ENCODE peak calls at places on chromosomes 4 and X, in five cellular contexts. One of them, this sample, is unnamed.

GRCh38 chr4:8642651-8643321 is 50.2 kb downstream of the CPZ start:
- DNase-seq in fibroblast of the aortic adventitia: no peak
- DNase-seq in fibroblast of mammary gland: no peak
- DNase-seq in NB4: no peak
- DNase-seq in fibroblast of lung: no peak
- DNase-seq in this sample: no peak

GRCh38 chrX:68273887-68274286 is 159.4 kb downstream of the OPHN1 start:
- DNase-seq in NB4: no peak
- DNase-seq in fibroblast of mammary gland: peak
- DNase-seq in fibroblast of lung: no peak
- DNase-seq in fibroblast of the aortic adventitia: peak
- DNase-seq in this sample: peak

GRCh38 chrX:47059142-47059874 is 18.9 kb upstream of the RGN start:
- DNase-seq in fibroblast of lung: no peak
- DNase-seq in fibroblast of the aortic adventitia: no peak
- DNase-seq in NB4: no peak
- DNase-seq in fibroblast of mammary gland: no peak
- DNase-seq in this sample: no peak

GRCh38 chr4:26804451-26804850 is 56.2 kb upstream of the STIM2 start:
- DNase-seq in fibroblast of the aortic adventitia: no peak
- DNase-seq in fibroblast of lung: no peak
- DNase-seq in fibroblast of mammary gland: no peak
- DNase-seq in NB4: no peak
- DNase-seq in this sample: no peak

GRCh38 chr4:123110147-123110546 is 187.8 kb upstream of the NUDT6 start:
- DNase-seq in fibroblast of the aortic adventitia: peak
- DNase-seq in NB4: no peak
- DNase-seq in fibroblast of mammary gland: peak
- DNase-seq in fibroblast of lung: peak
- DNase-seq in this sample: peak

GRCh38 chr4:58679051-58679450 is 1568.9 kb upstream of the IGFBP7 start:
- DNase-seq in fibroblast of mammary gland: no peak
- DNase-seq in NB4: no peak
- DNase-seq in fibroblast of lung: no peak
- DNase-seq in fibroblast of the aortic adventitia: no peak
- DNase-seq in this sample: no peak

GRCh38 chr4:183721207-183722081 is 62.4 kb downstream of the TRAPPC11 start:
- DNase-seq in fibroblast of the aortic adventitia: peak
- DNase-seq in fibroblast of lung: peak
- DNase-seq in NB4: peak
- DNase-seq in fibroblast of mammary gland: peak
- DNase-seq in this sample: peak

GRCh38 chr4:105145913-105146285 is 777 bp upstream of the TET2 start:
- DNase-seq in fibroblast of lung: no peak
- DNase-seq in NB4: no peak
- DNase-seq in fibroblast of the aortic adventitia: no peak
- DNase-seq in fibroblast of mammary gland: no peak
- DNase-seq in this sample: no peak

DNA sequence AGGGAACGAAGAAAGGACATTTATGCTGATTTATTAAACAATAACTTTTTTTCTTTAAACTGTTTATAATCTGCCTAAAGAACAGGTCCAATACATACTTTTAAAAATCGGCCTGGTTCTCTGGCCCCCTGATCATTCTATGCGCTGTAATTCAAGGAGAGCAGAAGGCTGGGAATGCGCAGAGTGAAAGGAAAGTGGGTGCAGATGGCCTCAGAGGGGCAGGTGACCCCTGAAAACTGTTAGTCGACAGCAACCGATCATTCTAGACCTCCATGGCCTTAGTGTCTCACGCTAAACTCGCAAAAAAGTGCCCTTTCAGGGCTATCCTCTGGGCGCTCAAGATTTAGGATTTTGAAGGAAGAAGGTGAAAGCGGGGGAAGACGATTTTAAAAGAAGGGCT is 2.2 kb downstream of the PDE5A start:
- DNase-seq in fibroblast of lung: no peak
- DNase-seq in fibroblast of the aortic adventitia: peak
- DNase-seq in NB4: no peak
- DNase-seq in fibroblast of mammary gland: no peak
- DNase-seq in this sample: no peak
- H3K4me3 ChIP-seq in fibroblast of lung: peak
- H3K4me3 ChIP-seq in fibroblast of the aortic adventitia: peak
- H3K4me3 ChIP-seq in NB4: no peak
- H3K4me3 ChIP-seq in fibroblast of mammary gland: peak
- H3K4me3 ChIP-seq in this sample: peak

DNA sequence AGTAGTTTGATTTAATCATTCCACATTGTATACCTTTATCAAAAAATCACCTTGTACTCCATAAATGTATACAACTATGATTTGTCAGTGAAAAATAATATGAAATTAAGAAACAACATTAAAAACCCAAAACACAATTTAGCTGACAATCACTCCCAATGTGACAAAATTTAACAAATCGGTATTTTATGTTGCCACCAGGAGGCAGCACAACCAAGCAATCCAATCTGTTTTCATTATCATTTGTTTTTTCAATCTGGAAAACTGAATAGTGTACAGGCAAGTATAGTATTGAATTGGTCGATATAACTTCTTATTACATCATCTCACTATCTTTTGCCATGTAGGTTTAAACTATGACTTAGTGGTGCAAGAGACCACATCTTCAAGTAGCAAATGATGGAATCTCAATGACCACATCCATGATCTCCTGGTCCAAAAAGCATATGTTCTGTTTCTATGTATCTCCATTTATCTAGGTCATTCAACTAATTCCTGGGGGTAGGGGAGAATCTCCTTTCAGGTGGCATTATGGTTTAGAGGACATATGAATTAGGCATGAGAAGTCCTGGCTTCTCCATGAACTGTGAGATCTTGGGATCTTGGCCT is 112.8 kb upstream of the AGA start:
- DNase-seq in fibroblast of lung: peak
- DNase-seq in fibroblast of the aortic adventitia: peak
- DNase-seq in NB4: peak
- DNase-seq in fibroblast of mammary gland: peak
- DNase-seq in this sample: peak
- TF ChIP-seq CTCF in fibroblast of lung: peak
- TF ChIP-seq CTCF in fibroblast of the aortic adventitia: peak
- TF ChIP-seq CTCF in NB4: peak
- TF ChIP-seq CTCF in fibroblast of mammary gland: peak
- TF ChIP-seq CTCF in this sample: peak

GRCh38 chr4:14315129-14315528 is 687.2 kb upstream of the CPEB2 start:
- DNase-seq in fibroblast of lung: no peak
- DNase-seq in fibroblast of the aortic adventitia: no peak
- DNase-seq in fibroblast of mammary gland: no peak
- DNase-seq in NB4: no peak
- DNase-seq in this sample: no peak
- H3K4me3 ChIP-seq in fibroblast of lung: no peak
- H3K4me3 ChIP-seq in fibroblast of the aortic adventitia: no peak
- H3K4me3 ChIP-seq in fibroblast of mammary gland: no peak
- H3K4me3 ChIP-seq in NB4: no peak
- H3K4me3 ChIP-seq in this sample: no peak

DNA sequence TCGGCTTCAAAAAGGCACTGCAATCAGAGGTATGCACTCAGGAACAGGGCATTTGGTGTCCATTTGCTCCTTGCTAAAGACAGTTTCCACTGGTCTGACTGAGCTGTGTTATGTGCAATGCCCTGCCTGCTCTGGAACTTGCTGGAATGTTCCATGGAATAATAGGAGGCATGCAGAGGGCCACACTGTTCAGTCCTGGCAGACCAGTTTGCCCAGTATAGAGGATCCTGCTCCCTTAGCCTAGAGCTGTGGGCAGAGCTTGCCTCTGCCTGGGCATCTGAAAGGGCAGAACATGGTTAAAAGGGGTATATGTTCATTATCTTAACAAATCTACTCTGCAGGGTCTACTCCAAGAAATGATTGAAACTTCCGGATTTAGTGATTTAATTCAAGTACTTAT is 27.8 kb upstream of the CD99L2 start:
- DNase-seq in fibroblast of lung: no peak
- DNase-seq in fibroblast of mammary gland: no peak
- DNase-seq in NB4: no peak
- DNase-seq in fibroblast of the aortic adventitia: no peak
- DNase-seq in this sample: peak
- TF ChIP-seq CTCF in fibroblast of lung: no peak
- TF ChIP-seq CTCF in fibroblast of mammary gland: no peak
- TF ChIP-seq CTCF in NB4: no peak
- TF ChIP-seq CTCF in fibroblast of the aortic adventitia: no peak
- TF ChIP-seq CTCF in this sample: no peak

GRCh38 chr4:40058121-40058520 is 1.5 kb downstream of the N4BP2 start:
- DNase-seq in fibroblast of lung: no peak
- DNase-seq in fibroblast of the aortic adventitia: no peak
- DNase-seq in NB4: peak
- DNase-seq in fibroblast of mammary gland: peak
- DNase-seq in this sample: peak
- H3K4me3 ChIP-seq in fibroblast of lung: peak
- H3K4me3 ChIP-seq in fibroblast of the aortic adventitia: peak
- H3K4me3 ChIP-seq in NB4: peak
- H3K4me3 ChIP-seq in fibroblast of mammary gland: peak
- H3K4me3 ChIP-seq in this sample: peak

GRCh38 chrX:12950851-12951589 is 23.9 kb upstream of the TMSB4X start:
- DNase-seq in fibroblast of mammary gland: no peak
- DNase-seq in fibroblast of lung: no peak
- DNase-seq in fibroblast of the aortic adventitia: no peak
- DNase-seq in NB4: peak
- DNase-seq in this sample: no peak
- TF ChIP-seq CTCF in fibroblast of mammary gland: no peak
- TF ChIP-seq CTCF in fibroblast of lung: no peak
- TF ChIP-seq CTCF in fibroblast of the aortic adventitia: peak
- TF ChIP-seq CTCF in NB4: peak
- TF ChIP-seq CTCF in this sample: peak

DNA sequence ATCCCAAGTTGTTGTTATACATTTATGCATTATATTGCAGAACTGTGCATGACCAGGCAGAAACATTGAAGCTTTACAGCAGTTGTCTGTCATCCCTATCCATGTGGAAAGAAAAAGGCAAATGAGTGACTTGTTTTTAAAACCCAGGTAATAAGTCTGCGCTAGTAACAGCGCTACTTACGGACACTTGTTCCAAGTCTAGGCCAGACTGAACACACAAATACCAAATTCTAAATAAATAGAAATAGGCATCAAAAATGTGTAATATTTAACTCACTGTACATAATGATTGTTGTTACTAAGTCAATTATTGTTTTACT is 548 bp upstream of the MAML3 start:
- DNase-seq in NB4: no peak
- DNase-seq in fibroblast of the aortic adventitia: no peak
- DNase-seq in fibroblast of lung: no peak
- DNase-seq in fibroblast of mammary gland: no peak
- DNase-seq in this sample: no peak
- H3K4me3 ChIP-seq in NB4: peak
- H3K4me3 ChIP-seq in fibroblast of the aortic adventitia: peak
- H3K4me3 ChIP-seq in fibroblast of lung: peak
- H3K4me3 ChIP-seq in fibroblast of mammary gland: peak
- H3K4me3 ChIP-seq in this sample: peak

GRCh38 chrX:115898382-115899001 is 272.1 kb upstream of the AGTR2 start:
- DNase-seq in NB4: peak
- DNase-seq in fibroblast of lung: no peak
- DNase-seq in fibroblast of mammary gland: peak
- DNase-seq in fibroblast of the aortic adventitia: peak
- DNase-seq in this sample: no peak
- TF ChIP-seq CTCF in NB4: no peak
- TF ChIP-seq CTCF in fibroblast of lung: no peak
- TF ChIP-seq CTCF in fibroblast of mammary gland: peak
- TF ChIP-seq CTCF in fibroblast of the aortic adventitia: peak
- TF ChIP-seq CTCF in this sample: no peak

GRCh38 chrX:21487832-21488231 is 113.6 kb downstream of the CNKSR2 start:
- DNase-seq in fibroblast of the aortic adventitia: no peak
- DNase-seq in fibroblast of mammary gland: no peak
- DNase-seq in NB4: no peak
- DNase-seq in fibroblast of lung: no peak
- DNase-seq in this sample: peak
- H3K4me3 ChIP-seq in fibroblast of the aortic adventitia: no peak
- H3K4me3 ChIP-seq in fibroblast of mammary gland: no peak
- H3K4me3 ChIP-seq in NB4: no peak
- H3K4me3 ChIP-seq in fibroblast of lung: no peak
- H3K4me3 ChIP-seq in this sample: no peak

GRCh38 chr4:2695661-2696060 is 60.5 kb downstream of the TNIP2 start:
- DNase-seq in fibroblast of lung: no peak
- DNase-seq in fibroblast of the aortic adventitia: no peak
- DNase-seq in NB4: no peak
- DNase-seq in fibroblast of mammary gland: no peak
- DNase-seq in this sample: no peak

GRCh38 chr4:2691952-2692435 is 64.1 kb downstream of the TNIP2 start:
- DNase-seq in fibroblast of the aortic adventitia: no peak
- DNase-seq in NB4: no peak
- DNase-seq in fibroblast of mammary gland: no peak
- DNase-seq in fibroblast of lung: no peak
- DNase-seq in this sample: no peak

GRCh38 chr4:2696423-2696822 is 59.7 kb downstream of the TNIP2 start:
- DNase-seq in fibroblast of lung: no peak
- DNase-seq in NB4: peak
- DNase-seq in fibroblast of the aortic adventitia: no peak
- DNase-seq in fibroblast of mammary gland: no peak
- DNase-seq in this sample: no peak

GRCh38 chr4:2697995-2698414 is 58.1 kb downstream of the TNIP2 start:
- DNase-seq in fibroblast of the aortic adventitia: no peak
- DNase-seq in fibroblast of lung: no peak
- DNase-seq in NB4: no peak
- DNase-seq in fibroblast of mammary gland: no peak
- DNase-seq in this sample: no peak

GRCh38 chr4:2694691-2695090 is 61.4 kb downstream of the TNIP2 start:
- DNase-seq in fibroblast of lung: no peak
- DNase-seq in fibroblast of the aortic adventitia: no peak
- DNase-seq in NB4: no peak
- DNase-seq in fibroblast of mammary gland: peak
- DNase-seq in this sample: no peak
- TF ChIP-seq CTCF in fibroblast of lung: no peak
- TF ChIP-seq CTCF in fibroblast of the aortic adventitia: no peak
- TF ChIP-seq CTCF in NB4: no peak
- TF ChIP-seq CTCF in fibroblast of mammary gland: no peak
- TF ChIP-seq CTCF in this sample: no peak

This sample was measured in fibroblast of pulmonary artery.